ENCODE peak calls at places on chromosomes 1 and 21, in five cellular contexts. One of them, this sample, is unnamed.

GRCh38 chr1:65493792-65494191 is 73.3 kb downstream of the LEPR start:
- DNase-seq in H1: no peak
- DNase-seq in KG1: no peak
- DNase-seq in EL: no peak
- DNase-seq in midbrain: no peak
- DNase-seq in this sample: peak

GRCh38 chr1:17016317-17016661 is 4.6 kb upstream of the ATP13A2 start:
- DNase-seq in H1: no peak
- DNase-seq in KG1: no peak
- DNase-seq in EL: peak
- DNase-seq in midbrain: no peak
- DNase-seq in this sample: peak

GRCh38 chr1:84298688-84299535 is 2.6 kb upstream of the SAMD13 start:
- DNase-seq in H1: peak
- DNase-seq in KG1: peak
- DNase-seq in EL: peak
- DNase-seq in midbrain: peak
- DNase-seq in this sample: peak

GRCh38 chr1:54547601-54548388 is at the start of gene ACOT11:
- DNase-seq in H1: no peak
- DNase-seq in KG1: no peak
- DNase-seq in EL: no peak
- DNase-seq in midbrain: peak
- DNase-seq in this sample: peak

GRCh38 chr1:72481420-72481819 is 199.1 kb upstream of the NEGR1 start:
- DNase-seq in H1: no peak
- DNase-seq in KG1: no peak
- DNase-seq in EL: no peak
- DNase-seq in midbrain: no peak
- DNase-seq in this sample: no peak

GRCh38 chr1:88979054-88979748 is 13.2 kb downstream of the KYAT3 start:
- DNase-seq in H1: no peak
- DNase-seq in KG1: no peak
- DNase-seq in EL: peak
- DNase-seq in midbrain: no peak
- DNase-seq in this sample: peak

GRCh38 chr1:100036718-100037664 is 67.2 kb downstream of the SLC35A3 start:
- DNase-seq in H1: no peak
- DNase-seq in KG1: no peak
- DNase-seq in EL: peak
- DNase-seq in midbrain: peak
- DNase-seq in this sample: peak

GRCh38 chr21:28375708-28376385 is 616.8 kb downstream of the LTN1 start:
- DNase-seq in H1: no peak
- DNase-seq in KG1: no peak
- DNase-seq in EL: peak
- DNase-seq in midbrain: no peak
- DNase-seq in this sample: peak

GRCh38 chr1:43688594-43689000 is 18.7 kb upstream of the ST3GAL3 start:
- DNase-seq in H1: no peak
- DNase-seq in KG1: no peak
- DNase-seq in EL: peak
- DNase-seq in midbrain: no peak
- DNase-seq in this sample: peak

GRCh38 chr1:1360511-1361169 is 2.3 kb upstream of the MXRA8 start:
- DNase-seq in H1: no peak
- DNase-seq in KG1: no peak
- DNase-seq in EL: peak
- DNase-seq in midbrain: no peak
- DNase-seq in this sample: peak

GRCh38 chr21:35927262-35927661 is 133.1 kb downstream of the SETD4 start:
- DNase-seq in H1: no peak
- DNase-seq in KG1: no peak
- DNase-seq in EL: no peak
- DNase-seq in midbrain: no peak
- DNase-seq in this sample: no peak

GRCh38 chr1:114753143-114753542 is 4.6 kb downstream of the CSDE1 start:
- DNase-seq in H1: no peak
- DNase-seq in KG1: no peak
- DNase-seq in EL: no peak
- DNase-seq in midbrain: no peak
- DNase-seq in this sample: no peak

GRCh38 chr1:175193339-175193950 is 869 bp upstream of the KIAA0040 start:
- DNase-seq in H1: no peak
- DNase-seq in KG1: no peak
- DNase-seq in EL: peak
- DNase-seq in midbrain: no peak
- DNase-seq in this sample: no peak

GRCh38 chr1:214281902-214282695 is 1.1 kb downstream of the SMYD2 start:
- DNase-seq in H1: no peak
- DNase-seq in KG1: peak
- DNase-seq in EL: peak
- DNase-seq in midbrain: no peak
- DNase-seq in this sample: peak

GRCh38 chr1:27538793-27539192 is 48.8 kb upstream of the WASF2 start:
- DNase-seq in H1: no peak
- DNase-seq in KG1: no peak
- DNase-seq in EL: peak
- DNase-seq in midbrain: no peak
- DNase-seq in this sample: peak

GRCh38 chr1:171142081-171142450 is 43.0 kb upstream of the FMO2 start:
- DNase-seq in H1: no peak
- DNase-seq in KG1: no peak
- DNase-seq in EL: peak
- DNase-seq in midbrain: peak
- DNase-seq in this sample: peak

GRCh38 chr1:37762516-37762915 is 2.4 kb downstream of the EPHA10 start:
- DNase-seq in H1: no peak
- DNase-seq in KG1: no peak
- DNase-seq in EL: no peak
- DNase-seq in midbrain: no peak
- DNase-seq in this sample: no peak

GRCh38 chr1:50266509-50266908 is 156.7 kb downstream of the DMRTA2 start:
- DNase-seq in H1: no peak
- DNase-seq in KG1: no peak
- DNase-seq in EL: peak
- DNase-seq in midbrain: no peak
- DNase-seq in this sample: peak

GRCh38 chr1:84254703-84255238 is 46.7 kb upstream of the SAMD13 start:
- DNase-seq in H1: no peak
- DNase-seq in KG1: no peak
- DNase-seq in EL: no peak
- DNase-seq in midbrain: no peak
- DNase-seq in this sample: no peak

GRCh38 chr1:211135342-211135950 is 1.5 kb upstream of the KCNH1 start:
- DNase-seq in H1: no peak
- DNase-seq in KG1: peak
- DNase-seq in EL: peak
- DNase-seq in midbrain: peak
- DNase-seq in this sample: peak

This sample was measured in iris pigment epithelial cell.